ENCODE peak calls at places on chromosomes 7 and 10, in ten cellular contexts. One of them, this sample, is unnamed.

GRCh38 chr10:67969875-67970274 is 85.4 kb downstream of the SIRT1 start:
- DNase-seq in transverse colon: no peak
- DNase-seq in endothelial cell of umbilical vein: no peak
- DNase-seq in right lobe of liver: no peak
- DNase-seq in HCT116: no peak
- DNase-seq in body of pancreas: no peak
- DNase-seq in uterus: no peak
- DNase-seq in A549: no peak
- DNase-seq in adrenal gland: no peak
- DNase-seq in suprapubic skin: no peak
- DNase-seq in this sample: no peak

GRCh38 chr7:142940968-142941535 is 1.8 kb downstream of the LLCFC1 start:
- DNase-seq in transverse colon: no peak
- DNase-seq in endothelial cell of umbilical vein: peak; percentile 1
- DNase-seq in right lobe of liver: no peak
- DNase-seq in HCT116: no peak
- DNase-seq in body of pancreas: peak; percentile 43
- DNase-seq in uterus: no peak
- DNase-seq in A549: no peak
- DNase-seq in adrenal gland: no peak
- DNase-seq in suprapubic skin: peak; percentile 50
- DNase-seq in this sample: no peak

GRCh38 chr10:5550621-5551530 is 26.1 kb downstream of the CALML3 start:
- DNase-seq in transverse colon: no peak
- DNase-seq in endothelial cell of umbilical vein: no peak
- DNase-seq in right lobe of liver: no peak
- DNase-seq in HCT116: no peak
- DNase-seq in body of pancreas: no peak
- DNase-seq in uterus: no peak
- DNase-seq in A549: no peak
- DNase-seq in adrenal gland: no peak
- DNase-seq in suprapubic skin: peak; percentile 71
- DNase-seq in this sample: no peak

GRCh38 chr7:88344956-88345832 is 38.5 kb upstream of the STEAP4 start:
- DNase-seq in transverse colon: peak; percentile 25
- DNase-seq in endothelial cell of umbilical vein: peak; percentile 25
- DNase-seq in right lobe of liver: peak; percentile 54
- DNase-seq in HCT116: peak; percentile 23
- DNase-seq in body of pancreas: peak; percentile 54
- DNase-seq in uterus: peak; percentile 22
- DNase-seq in A549: peak; percentile 5
- DNase-seq in adrenal gland: peak; percentile 75
- DNase-seq in suprapubic skin: peak; percentile 80
- DNase-seq in this sample: no peak

GRCh38 chr10:128808921-128809440 is 658.1 kb upstream of the MGMT start:
- DNase-seq in transverse colon: no peak
- DNase-seq in endothelial cell of umbilical vein: no peak
- DNase-seq in right lobe of liver: no peak
- DNase-seq in HCT116: no peak
- DNase-seq in body of pancreas: no peak
- DNase-seq in uterus: no peak
- DNase-seq in A549: no peak
- DNase-seq in adrenal gland: no peak
- DNase-seq in suprapubic skin: no peak
- DNase-seq in this sample: no peak

GRCh38 chr10:42475168-42476098 is 162.9 kb downstream of the ZNF33B start:
- DNase-seq in transverse colon: no peak
- DNase-seq in endothelial cell of umbilical vein: peak; percentile 29
- DNase-seq in right lobe of liver: no peak
- DNase-seq in HCT116: peak; percentile 85
- DNase-seq in body of pancreas: peak; percentile 2
- DNase-seq in uterus: no peak
- DNase-seq in A549: no peak
- DNase-seq in adrenal gland: no peak
- DNase-seq in suprapubic skin: no peak
- DNase-seq in this sample: no peak

GRCh38 chr10:98240524-98240923 is 27.5 kb downstream of the LOXL4 start:
- DNase-seq in transverse colon: no peak
- DNase-seq in endothelial cell of umbilical vein: no peak
- DNase-seq in right lobe of liver: no peak
- DNase-seq in HCT116: no peak
- DNase-seq in body of pancreas: no peak
- DNase-seq in uterus: no peak
- DNase-seq in A549: no peak
- DNase-seq in adrenal gland: no peak
- DNase-seq in suprapubic skin: no peak
- DNase-seq in this sample: no peak

GRCh38 chr10:118662228-118663035 is 67.0 kb upstream of the PRLHR start:
- DNase-seq in transverse colon: peak; percentile 39
- DNase-seq in endothelial cell of umbilical vein: no peak
- DNase-seq in right lobe of liver: no peak
- DNase-seq in HCT116: no peak
- DNase-seq in body of pancreas: no peak
- DNase-seq in uterus: no peak
- DNase-seq in A549: no peak
- DNase-seq in adrenal gland: no peak
- DNase-seq in suprapubic skin: no peak
- DNase-seq in this sample: no peak

GRCh38 chr7:124992881-124993562 is 63.4 kb upstream of the POT1 start:
- DNase-seq in transverse colon: no peak
- DNase-seq in endothelial cell of umbilical vein: peak; percentile 62
- DNase-seq in right lobe of liver: no peak
- DNase-seq in HCT116: no peak
- DNase-seq in body of pancreas: peak; percentile 26
- DNase-seq in uterus: no peak
- DNase-seq in A549: peak; percentile 6
- DNase-seq in adrenal gland: peak; percentile 74
- DNase-seq in suprapubic skin: no peak
- DNase-seq in this sample: no peak

GRCh38 chr7:124996778-124997177 is 67.2 kb upstream of the POT1 start:
- DNase-seq in transverse colon: no peak
- DNase-seq in endothelial cell of umbilical vein: no peak
- DNase-seq in right lobe of liver: no peak
- DNase-seq in HCT116: no peak
- DNase-seq in body of pancreas: no peak
- DNase-seq in uterus: no peak
- DNase-seq in A549: no peak
- DNase-seq in adrenal gland: no peak
- DNase-seq in suprapubic skin: no peak
- DNase-seq in this sample: no peak
- TF ChIP-seq POLR2A in transverse colon: no peak
- TF ChIP-seq POLR2A in endothelial cell of umbilical vein: no peak
- TF ChIP-seq POLR2A in right lobe of liver: no peak
- TF ChIP-seq POLR2A in HCT116: no peak
- TF ChIP-seq POLR2A in body of pancreas: no peak
- TF ChIP-seq POLR2A in uterus: no peak
- TF ChIP-seq POLR2A in A549: no peak
- TF ChIP-seq POLR2A in adrenal gland: no peak
- TF ChIP-seq POLR2A in suprapubic skin: no peak
- TF ChIP-seq POLR2A in this sample: no peak

DNA sequence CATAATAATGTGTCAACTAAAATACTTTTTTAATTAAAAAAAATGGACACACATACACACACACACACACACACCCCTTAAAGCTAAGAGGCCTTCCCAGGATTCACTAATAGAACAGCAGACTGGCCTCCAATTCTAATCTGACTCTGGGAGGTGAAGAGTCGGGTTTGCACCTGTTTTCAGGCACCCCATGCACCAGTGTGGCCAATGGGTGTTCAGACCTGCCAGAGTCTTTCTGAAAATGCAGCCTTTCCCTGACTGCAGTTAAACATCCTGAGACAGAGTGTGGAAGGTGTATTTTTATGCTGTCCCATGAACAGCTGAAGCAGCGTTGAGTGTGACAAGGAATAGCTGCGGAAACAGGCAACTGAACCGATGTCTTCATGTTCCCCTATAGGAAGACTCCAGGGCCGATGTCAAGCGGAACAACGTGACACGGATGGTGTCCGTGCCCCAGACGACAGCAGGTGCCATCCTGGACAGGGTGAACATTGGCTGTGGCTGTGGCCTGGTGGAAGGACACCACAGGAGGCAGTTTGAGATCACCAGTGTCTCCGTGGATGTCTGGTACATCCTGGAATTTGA is 74.6 kb upstream of the LYZL2 start:
- DNase-seq in transverse colon: no peak
- DNase-seq in endothelial cell of umbilical vein: no peak
- DNase-seq in right lobe of liver: no peak
- DNase-seq in HCT116: no peak
- DNase-seq in body of pancreas: no peak
- DNase-seq in uterus: no peak
- DNase-seq in A549: no peak
- DNase-seq in adrenal gland: no peak
- DNase-seq in suprapubic skin: no peak
- DNase-seq in this sample: no peak
- H3K4me3 ChIP-seq in transverse colon: no peak overlapping the region
- H3K4me3 ChIP-seq in endothelial cell of umbilical vein: no peak overlapping the region
- H3K4me3 ChIP-seq in right lobe of liver: no peak overlapping the region
- H3K4me3 ChIP-seq in HCT116: no peak overlapping the region
- H3K4me3 ChIP-seq in body of pancreas: no peak overlapping the region
- H3K4me3 ChIP-seq in uterus: no peak overlapping the region
- H3K4me3 ChIP-seq in A549: no peak overlapping the region
- H3K4me3 ChIP-seq in adrenal gland: no peak overlapping the region
- H3K4me3 ChIP-seq in suprapubic skin: no peak overlapping the region
- H3K4me3 ChIP-seq in this sample: no peak overlapping the region

GRCh38 chr7:1641661-1642260 is 28.3 kb upstream of the ELFN1 start:
- DNase-seq in transverse colon: no peak
- DNase-seq in endothelial cell of umbilical vein: no peak
- DNase-seq in right lobe of liver: no peak
- DNase-seq in HCT116: no peak
- DNase-seq in body of pancreas: no peak
- DNase-seq in uterus: no peak
- DNase-seq in A549: no peak
- DNase-seq in adrenal gland: no peak
- DNase-seq in suprapubic skin: no peak
- DNase-seq in this sample: no peak

GRCh38 chr7:1640376-1641172 is 29.5 kb upstream of the ELFN1 start:
- DNase-seq in transverse colon: no peak
- DNase-seq in endothelial cell of umbilical vein: no peak
- DNase-seq in right lobe of liver: no peak
- DNase-seq in HCT116: no peak
- DNase-seq in body of pancreas: no peak
- DNase-seq in uterus: no peak
- DNase-seq in A549: no peak
- DNase-seq in adrenal gland: no peak
- DNase-seq in suprapubic skin: no peak
- DNase-seq in this sample: no peak

GRCh38 chr7:1642291-1642728 is 27.8 kb upstream of the ELFN1 start:
- DNase-seq in transverse colon: no peak
- DNase-seq in endothelial cell of umbilical vein: no peak
- DNase-seq in right lobe of liver: no peak
- DNase-seq in HCT116: no peak
- DNase-seq in body of pancreas: no peak
- DNase-seq in uterus: no peak
- DNase-seq in A549: no peak
- DNase-seq in adrenal gland: no peak
- DNase-seq in suprapubic skin: no peak
- DNase-seq in this sample: no peak

GRCh38 chr7:1639578-1640175 is 30.4 kb upstream of the ELFN1 start:
- DNase-seq in transverse colon: no peak
- DNase-seq in endothelial cell of umbilical vein: no peak
- DNase-seq in right lobe of liver: no peak
- DNase-seq in HCT116: no peak
- DNase-seq in body of pancreas: no peak
- DNase-seq in uterus: no peak
- DNase-seq in A549: no peak
- DNase-seq in adrenal gland: no peak
- DNase-seq in suprapubic skin: no peak
- DNase-seq in this sample: no peak

DNA sequence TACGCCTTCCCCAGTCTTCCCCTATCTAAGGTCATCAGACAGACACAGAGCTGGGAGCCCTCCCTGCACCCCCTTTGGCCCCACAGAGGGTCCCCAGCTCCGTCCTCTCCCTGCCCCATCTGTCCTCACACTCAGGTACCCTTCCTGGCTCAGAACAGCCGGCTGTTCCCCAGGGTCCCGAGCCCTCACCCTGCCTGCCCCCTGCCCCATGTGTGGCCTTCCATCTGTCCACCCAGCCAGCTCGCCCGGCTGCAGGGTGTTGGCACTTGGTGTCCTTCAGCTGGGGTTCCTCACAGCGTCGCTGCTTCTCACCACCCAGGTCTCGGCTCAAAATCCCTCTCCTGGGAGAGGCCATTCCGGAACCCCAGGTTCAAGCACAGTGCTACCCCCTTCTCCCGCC is 28.9 kb upstream of the ELFN1 start:
- DNase-seq in transverse colon: no peak
- DNase-seq in endothelial cell of umbilical vein: no peak
- DNase-seq in right lobe of liver: no peak
- DNase-seq in HCT116: no peak
- DNase-seq in body of pancreas: no peak
- DNase-seq in uterus: no peak
- DNase-seq in A549: no peak
- DNase-seq in adrenal gland: no peak
- DNase-seq in suprapubic skin: no peak
- DNase-seq in this sample: no peak
- TF ChIP-seq POLR2A in transverse colon: no peak
- TF ChIP-seq POLR2A in endothelial cell of umbilical vein: no peak
- TF ChIP-seq POLR2A in right lobe of liver: no peak
- TF ChIP-seq POLR2A in HCT116: no peak
- TF ChIP-seq POLR2A in body of pancreas: no peak
- TF ChIP-seq POLR2A in uterus: no peak
- TF ChIP-seq POLR2A in A549: no peak
- TF ChIP-seq POLR2A in adrenal gland: no peak
- TF ChIP-seq POLR2A in suprapubic skin: no peak
- TF ChIP-seq POLR2A in this sample: no peak

GRCh38 chr7:24911213-24911603 is 68.8 kb downstream of the OSBPL3 start:
- DNase-seq in transverse colon: no peak
- DNase-seq in endothelial cell of umbilical vein: no peak
- DNase-seq in right lobe of liver: no peak
- DNase-seq in HCT116: no peak
- DNase-seq in body of pancreas: no peak
- DNase-seq in uterus: no peak
- DNase-seq in A549: no peak
- DNase-seq in adrenal gland: no peak
- DNase-seq in suprapubic skin: no peak
- DNase-seq in this sample: no peak

GRCh38 chr7:24913791-24914464 is 66.0 kb downstream of the OSBPL3 start:
- DNase-seq in transverse colon: no peak
- DNase-seq in endothelial cell of umbilical vein: no peak
- DNase-seq in right lobe of liver: no peak
- DNase-seq in HCT116: no peak
- DNase-seq in body of pancreas: no peak
- DNase-seq in uterus: no peak
- DNase-seq in A549: no peak
- DNase-seq in adrenal gland: no peak
- DNase-seq in suprapubic skin: no peak
- DNase-seq in this sample: no peak

GRCh38 chr7:24910551-24911212 is 69.3 kb downstream of the OSBPL3 start:
- DNase-seq in transverse colon: no peak
- DNase-seq in endothelial cell of umbilical vein: no peak
- DNase-seq in right lobe of liver: no peak
- DNase-seq in HCT116: no peak
- DNase-seq in body of pancreas: no peak
- DNase-seq in uterus: no peak
- DNase-seq in A549: no peak
- DNase-seq in adrenal gland: no peak
- DNase-seq in suprapubic skin: no peak
- DNase-seq in this sample: no peak

GRCh38 chr7:24912874-24913514 is 67.0 kb downstream of the OSBPL3 start:
- DNase-seq in transverse colon: peak; percentile 36
- DNase-seq in endothelial cell of umbilical vein: no peak
- DNase-seq in right lobe of liver: no peak
- DNase-seq in HCT116: no peak
- DNase-seq in body of pancreas: no peak
- DNase-seq in uterus: no peak
- DNase-seq in A549: no peak
- DNase-seq in adrenal gland: no peak
- DNase-seq in suprapubic skin: no peak
- DNase-seq in this sample: no peak

GRCh38 chr7:24912424-24912823 is 67.6 kb downstream of the OSBPL3 start:
- DNase-seq in transverse colon: no peak
- DNase-seq in endothelial cell of umbilical vein: no peak
- DNase-seq in right lobe of liver: no peak
- DNase-seq in HCT116: no peak
- DNase-seq in body of pancreas: no peak
- DNase-seq in uterus: no peak
- DNase-seq in A549: no peak
- DNase-seq in adrenal gland: no peak
- DNase-seq in suprapubic skin: no peak
- DNase-seq in this sample: no peak
- H3K4me3 ChIP-seq in transverse colon: no peak overlapping the region
- H3K4me3 ChIP-seq in endothelial cell of umbilical vein: no peak overlapping the region
- H3K4me3 ChIP-seq in right lobe of liver: no peak overlapping the region
- H3K4me3 ChIP-seq in HCT116: no peak overlapping the region
- H3K4me3 ChIP-seq in body of pancreas: no peak overlapping the region
- H3K4me3 ChIP-seq in uterus: no peak overlapping the region
- H3K4me3 ChIP-seq in A549: no peak overlapping the region
- H3K4me3 ChIP-seq in adrenal gland: no peak overlapping the region
- H3K4me3 ChIP-seq in suprapubic skin: no peak overlapping the region
- H3K4me3 ChIP-seq in this sample: no peak overlapping the region

This sample was measured in esophagus squamous epithelium.